ENCODE peak calls at places on chromosomes 1 and 21, in seven cellular contexts. N is hypothalamus; X is T follicular helper cell; K is stimulated activated CD4-positive, alpha-beta T cell treated with anti-CD3 and anti-CD28 coated beads, Interleukin-1b, Interleukin-23, amount 100 ng/mL, for 48 hours; V is fibroblast of the conjunctiva; H is Calu3; J is brain pericyte. Q is an unnamed sample.

GRCh38 chr1:165303415-165303814 is 53.1 kb downstream of the LMX1A start:
- DNase-seq in H (no peak), N (no peak), K (no peak), V (no peak), X (no peak), J (no peak), Q (no peak)

GRCh38 chr1:53781654-53782053 is 42.7 kb upstream of the GLIS1 start:
- DNase-seq in H (no peak), V (peak), X (no peak), K (no peak), J (no peak), N (no peak), Q (no peak)

GRCh38 chr21:28337319-28337718 is 655.4 kb downstream of the LTN1 start:
- DNase-seq in K (no peak), X (no peak), N (no peak), J (peak), H (no peak), V (peak), Q (no peak)

GRCh38 chr1:17545354-17545753 is 5.9 kb downstream of the ARHGEF10L start:
- DNase-seq in H (no peak), X (no peak), N (no peak), V (no peak), K (no peak), J (no peak), Q (no peak)

GRCh38 chr1:8219530-8219929 is 98.4 kb upstream of the SLC45A1 start:
- DNase-seq in X (no peak), V (no peak), N (no peak), H (no peak), K (no peak), J (no peak), Q (no peak)

GRCh38 chr1:172640146-172640545 is 18.8 kb upstream of the FASLG start:
- DNase-seq in K (no peak), N (no peak), V (no peak), X (no peak), H (no peak), J (no peak), Q (no peak)

GRCh38 chr21:34844033-34844923 is 175.5 kb downstream of the CLIC6 start:
- DNase-seq in H (no peak), K (no peak), X (no peak), N (no peak), J (no peak), V (no peak), Q (peak)

GRCh38 chr1:8017495-8018310 is 8.4 kb downstream of the ERRFI1 start:
- DNase-seq in X (no peak), V (no peak), H (peak), K (no peak), N (peak), J (no peak), Q (peak)

GRCh38 chr1:223700942-223701637 is 11.2 kb upstream of the CAPN2 start:
- DNase-seq in J (no peak), H (peak), N (no peak), K (peak), V (peak), X (no peak), Q (peak)

GRCh38 chr1:212434992-212435391 is 2.3 kb downstream of the NENF start:
- DNase-seq in J (no peak), K (no peak), H (no peak), X (no peak), N (no peak), V (no peak), Q (no peak)

GRCh38 chr1:229229137-229229720 is 41.7 kb upstream of the RAB4A start:
- DNase-seq in X (no peak), J (no peak), K (no peak), V (no peak), H (peak), N (peak), Q (peak)

GRCh38 chr1:39255212-39255611 is 50.7 kb downstream of the MACF1 start:
- DNase-seq in X (no peak), V (no peak), N (no peak), K (no peak), H (no peak), J (no peak), Q (no peak)

GRCh38 chr1:81345110-81345509 is 455.6 kb upstream of the ADGRL2 start:
- DNase-seq in J (no peak), H (no peak), N (no peak), K (no peak), X (no peak), V (no peak), Q (no peak)

GRCh38 chr1:165826565-165826964 is 849 bp upstream of the UCK2 start:
- DNase-seq in X (no peak), N (no peak), J (no peak), V (no peak), H (no peak), K (no peak), Q (no peak)

GRCh38 chr21:39094847-39095525 is 88.3 kb downstream of the PSMG1 start:
- DNase-seq in J (no peak), X (no peak), V (no peak), K (no peak), H (no peak), N (no peak), Q (no peak)

GRCh38 chr1:166032901-166033371 is 133.9 kb downstream of the FAM78B start:
- DNase-seq in J (no peak), X (no peak), H (peak), K (no peak), N (no peak), V (no peak), Q (peak)

Q was measured in thyroid gland.